ENCODE peak calls at places on chromosomes 11 and 22, in nine cellular contexts. R is activated CD4-positive, CD25-positive, alpha-beta regulatory T cell; W is germinal center; O is progenitor cell of endocrine pancreas; J is WTC11; B is NCI-H1092; H is M059J; M is body of pancreas; T is naive B cell. Y is an unnamed sample.

GRCh38 chr11:6357222-6357621 is 33.1 kb upstream of the SMPD1 start:
- DNase-seq in R (no peak), M (no peak), O (no peak), T (no peak), B (no peak), H (peak), W (no peak), J (no peak), Y (no peak)

GRCh38 chr22:44357962-44358553 is 45.3 kb upstream of the SHISAL1 start:
- DNase-seq in M (no peak), R (no peak), W (no peak), B (no peak), O (no peak), T (no peak), J (peak), H (no peak), Y (no peak)

GRCh38 chr11:129190087-129190486 is 2.0 kb downstream of the ARHGAP32 start:
- DNase-seq in R (no peak), H (peak), O (no peak), B (no peak), W (no peak), J (no peak), M (no peak), T (no peak), Y (no peak)

GRCh38 chr22:48906177-48906835 is 921.4 kb downstream of the BRD1 start:
- DNase-seq in H (no peak), O (no peak), R (no peak), B (no peak), J (no peak), W (no peak), T (no peak), M (no peak), Y (no peak)

GRCh38 chr22:33785283-33785991 is 134.8 kb downstream of the LARGE1 start:
- DNase-seq in H (peak), O (no peak), B (no peak), M (no peak), J (no peak), T (no peak), R (no peak), W (no peak), Y (no peak)

GRCh38 chr22:37621352-37621860 is 12.8 kb downstream of the GGA1 start:
- DNase-seq in M (no peak), O (no peak), R (no peak), W (no peak), T (no peak), J (no peak), B (no peak), H (no peak), Y (peak)

GRCh38 chr11:33480636-33481035 is 220.0 kb downstream of the C11orf91 start:
- DNase-seq in J (no peak), M (no peak), B (no peak), R (no peak), O (no peak), T (no peak), H (peak), W (no peak), Y (no peak)

GRCh38 chr11:39678996-39679395 is 1780.5 kb downstream of the LRRC4C start:
- DNase-seq in B (no peak), J (no peak), M (no peak), W (no peak), O (no peak), H (peak), R (no peak), T (no peak), Y (no peak)

GRCh38 chr11:7638710-7639642 is 34.3 kb downstream of the CYB5R2 start:
- DNase-seq in R (no peak), T (no peak), O (no peak), W (peak), H (no peak), B (no peak), M (no peak), J (no peak), Y (no peak)

GRCh38 chr11:70578371-70578770 is 180.0 kb downstream of the CTTN start:
- DNase-seq in J (no peak), W (no peak), T (no peak), H (no peak), B (no peak), M (no peak), O (no peak), R (no peak), Y (no peak)

GRCh38 chr11:76408171-76408965 is 27.2 kb downstream of the GVQW3 start:
- DNase-seq in T (no peak), W (no peak), R (no peak), B (peak), O (no peak), M (no peak), H (no peak), J (no peak), Y (no peak)

GRCh38 chr11:67519726-67520125 is 3.5 kb downstream of the CABP2 start:
- DNase-seq in T (no peak), H (no peak), M (no peak), O (no peak), W (no peak), J (no peak), B (no peak), R (no peak), Y (no peak)

GRCh38 chr11:70913715-70914231 is 338.6 kb downstream of the SHANK2 start:
- DNase-seq in T (no peak), M (no peak), W (no peak), J (peak), B (peak), O (no peak), H (no peak), R (no peak), Y (peak)

GRCh38 chr22:36447634-36448033 is 33.8 kb downstream of the TXN2 start:
- DNase-seq in B (no peak), T (no peak), O (no peak), M (no peak), H (no peak), R (no peak), W (no peak), J (no peak), Y (no peak)

GRCh38 chr22:25062378-25063095 is 110.0 kb downstream of the KIAA1671 start:
- DNase-seq in M (no peak), R (peak), J (no peak), W (no peak), O (no peak), H (no peak), B (no peak), T (no peak), Y (peak)

GRCh38 chr11:120798854-120799253 is 225.0 kb upstream of the TBCEL start:
- DNase-seq in B (no peak), H (no peak), R (no peak), W (no peak), T (no peak), M (no peak), O (no peak), J (no peak), Y (no peak)

GRCh38 chr11:91630916-91631673 is 593.5 kb upstream of the FAT3 start:
- DNase-seq in B (no peak), O (no peak), T (no peak), W (no peak), H (no peak), J (no peak), M (no peak), R (no peak), Y (no peak)